ENCODE peak calls at places on chromosomes 3 and 15, in seven cellular contexts. One of them, this sample, is unnamed.

GRCh38 chr3:49803464-49804140 is 541 bp downstream of the INKA1 start:
- DNase-seq in dorsolateral prefrontal cortex: no peak
- DNase-seq in aorta: peak
- DNase-seq in CD4-positive, alpha-beta memory T cell: peak
- DNase-seq in fibroblast of lung: peak
- DNase-seq in neuronal stem cell: peak
- DNase-seq in heart left ventricle: peak
- DNase-seq in this sample: peak

GRCh38 chr3:31536417-31536991 is 3.8 kb downstream of the STT3B start:
- DNase-seq in dorsolateral prefrontal cortex: no peak
- DNase-seq in CD4-positive, alpha-beta memory T cell: no peak
- DNase-seq in neuronal stem cell: no peak
- DNase-seq in fibroblast of lung: peak
- DNase-seq in heart left ventricle: no peak
- DNase-seq in aorta: no peak
- DNase-seq in this sample: no peak

GRCh38 chr3:53254190-53254809 is 1.5 kb downstream of the TKT start:
- DNase-seq in dorsolateral prefrontal cortex: no peak
- DNase-seq in fibroblast of lung: peak
- DNase-seq in heart left ventricle: no peak
- DNase-seq in CD4-positive, alpha-beta memory T cell: no peak
- DNase-seq in aorta: no peak
- DNase-seq in neuronal stem cell: no peak
- DNase-seq in this sample: no peak

GRCh38 chr3:62723636-62724217 is 151.5 kb downstream of the CADPS start:
- DNase-seq in aorta: no peak
- DNase-seq in dorsolateral prefrontal cortex: peak
- DNase-seq in CD4-positive, alpha-beta memory T cell: no peak
- DNase-seq in heart left ventricle: no peak
- DNase-seq in neuronal stem cell: no peak
- DNase-seq in fibroblast of lung: no peak
- DNase-seq in this sample: no peak

GRCh38 chr15:98570119-98570518 is 78.2 kb upstream of the IGF1R start:
- DNase-seq in neuronal stem cell: no peak
- DNase-seq in fibroblast of lung: no peak
- DNase-seq in CD4-positive, alpha-beta memory T cell: no peak
- DNase-seq in heart left ventricle: no peak
- DNase-seq in dorsolateral prefrontal cortex: no peak
- DNase-seq in aorta: no peak
- DNase-seq in this sample: no peak

GRCh38 chr3:45021936-45022335 is 4.2 kb upstream of the CLEC3B start:
- DNase-seq in heart left ventricle: no peak
- DNase-seq in CD4-positive, alpha-beta memory T cell: no peak
- DNase-seq in neuronal stem cell: no peak
- DNase-seq in fibroblast of lung: no peak
- DNase-seq in aorta: no peak
- DNase-seq in dorsolateral prefrontal cortex: no peak
- DNase-seq in this sample: no peak

GRCh38 chr3:52126036-52126435 is 28.2 kb downstream of the POC1A start:
- DNase-seq in neuronal stem cell: no peak
- DNase-seq in CD4-positive, alpha-beta memory T cell: no peak
- DNase-seq in heart left ventricle: peak
- DNase-seq in dorsolateral prefrontal cortex: no peak
- DNase-seq in fibroblast of lung: peak
- DNase-seq in aorta: no peak
- DNase-seq in this sample: peak

GRCh38 chr3:1072040-1072439 is 20.8 kb upstream of the CNTN6 start:
- DNase-seq in neuronal stem cell: no peak
- DNase-seq in dorsolateral prefrontal cortex: no peak
- DNase-seq in fibroblast of lung: no peak
- DNase-seq in heart left ventricle: no peak
- DNase-seq in aorta: no peak
- DNase-seq in CD4-positive, alpha-beta memory T cell: peak
- DNase-seq in this sample: no peak

GRCh38 chr3:37859354-37859753 is 2.3 kb upstream of the CTDSPL start:
- DNase-seq in CD4-positive, alpha-beta memory T cell: no peak
- DNase-seq in fibroblast of lung: no peak
- DNase-seq in neuronal stem cell: no peak
- DNase-seq in dorsolateral prefrontal cortex: no peak
- DNase-seq in aorta: no peak
- DNase-seq in heart left ventricle: no peak
- DNase-seq in this sample: no peak

GRCh38 chr3:96814581-96815567 is at the start of gene EPHA6:
- DNase-seq in heart left ventricle: peak
- DNase-seq in CD4-positive, alpha-beta memory T cell: no peak
- DNase-seq in dorsolateral prefrontal cortex: peak
- DNase-seq in aorta: no peak
- DNase-seq in neuronal stem cell: no peak
- DNase-seq in fibroblast of lung: no peak
- DNase-seq in this sample: peak

GRCh38 chr3:14145236-14145635 is 20.4 kb downstream of the TMEM43 start:
- DNase-seq in heart left ventricle: no peak
- DNase-seq in dorsolateral prefrontal cortex: no peak
- DNase-seq in fibroblast of lung: peak
- DNase-seq in CD4-positive, alpha-beta memory T cell: no peak
- DNase-seq in aorta: no peak
- DNase-seq in neuronal stem cell: no peak
- DNase-seq in this sample: no peak

GRCh38 chr3:61813656-61814055 is 252.3 kb downstream of the PTPRG start:
- DNase-seq in neuronal stem cell: no peak
- DNase-seq in dorsolateral prefrontal cortex: no peak
- DNase-seq in aorta: no peak
- DNase-seq in CD4-positive, alpha-beta memory T cell: no peak
- DNase-seq in heart left ventricle: no peak
- DNase-seq in fibroblast of lung: peak
- DNase-seq in this sample: no peak

GRCh38 chr15:38217181-38217580 is 35.5 kb upstream of the SPRED1 start:
- DNase-seq in aorta: no peak
- DNase-seq in heart left ventricle: no peak
- DNase-seq in CD4-positive, alpha-beta memory T cell: no peak
- DNase-seq in neuronal stem cell: no peak
- DNase-seq in dorsolateral prefrontal cortex: no peak
- DNase-seq in fibroblast of lung: peak
- DNase-seq in this sample: no peak

GRCh38 chr15:76165951-76166350 is 106.2 kb downstream of the TMEM266 start:
- DNase-seq in heart left ventricle: no peak
- DNase-seq in CD4-positive, alpha-beta memory T cell: no peak
- DNase-seq in neuronal stem cell: no peak
- DNase-seq in aorta: no peak
- DNase-seq in fibroblast of lung: no peak
- DNase-seq in dorsolateral prefrontal cortex: no peak
- DNase-seq in this sample: no peak

GRCh38 chr3:81726735-81727134 is 34.7 kb downstream of the GBE1 start:
- DNase-seq in neuronal stem cell: no peak
- DNase-seq in dorsolateral prefrontal cortex: no peak
- DNase-seq in fibroblast of lung: peak
- DNase-seq in aorta: no peak
- DNase-seq in CD4-positive, alpha-beta memory T cell: no peak
- DNase-seq in heart left ventricle: no peak
- DNase-seq in this sample: no peak

GRCh38 chr3:20074226-20075063 is 34.2 kb downstream of the KAT2B start:
- DNase-seq in neuronal stem cell: no peak
- DNase-seq in CD4-positive, alpha-beta memory T cell: no peak
- DNase-seq in aorta: no peak
- DNase-seq in heart left ventricle: no peak
- DNase-seq in dorsolateral prefrontal cortex: no peak
- DNase-seq in fibroblast of lung: peak
- DNase-seq in this sample: no peak

GRCh38 chr3:20072422-20072821 is 32.2 kb downstream of the KAT2B start:
- DNase-seq in fibroblast of lung: no peak
- DNase-seq in CD4-positive, alpha-beta memory T cell: no peak
- DNase-seq in dorsolateral prefrontal cortex: no peak
- DNase-seq in heart left ventricle: no peak
- DNase-seq in aorta: no peak
- DNase-seq in neuronal stem cell: no peak
- DNase-seq in this sample: no peak

GRCh38 chr3:20071182-20071581 is 30.9 kb downstream of the KAT2B start:
- DNase-seq in heart left ventricle: no peak
- DNase-seq in dorsolateral prefrontal cortex: no peak
- DNase-seq in fibroblast of lung: no peak
- DNase-seq in CD4-positive, alpha-beta memory T cell: no peak
- DNase-seq in aorta: no peak
- DNase-seq in neuronal stem cell: no peak
- DNase-seq in this sample: no peak

GRCh38 chr3:20073683-20074082 is 33.4 kb downstream of the KAT2B start:
- DNase-seq in neuronal stem cell: no peak
- DNase-seq in fibroblast of lung: peak
- DNase-seq in dorsolateral prefrontal cortex: no peak
- DNase-seq in aorta: no peak
- DNase-seq in CD4-positive, alpha-beta memory T cell: no peak
- DNase-seq in heart left ventricle: no peak
- DNase-seq in this sample: no peak

GRCh38 chr3:20073068-20073467 is 32.8 kb downstream of the KAT2B start:
- DNase-seq in fibroblast of lung: no peak
- DNase-seq in CD4-positive, alpha-beta memory T cell: no peak
- DNase-seq in neuronal stem cell: no peak
- DNase-seq in aorta: no peak
- DNase-seq in heart left ventricle: no peak
- DNase-seq in dorsolateral prefrontal cortex: no peak
- DNase-seq in this sample: no peak
- H3K27ac ChIP-seq in fibroblast of lung: no peak
- H3K27ac ChIP-seq in CD4-positive, alpha-beta memory T cell: no peak
- H3K27ac ChIP-seq in neuronal stem cell: no peak
- H3K27ac ChIP-seq in aorta: no peak
- H3K27ac ChIP-seq in heart left ventricle: peak
- H3K27ac ChIP-seq in dorsolateral prefrontal cortex: peak
- H3K27ac ChIP-seq in this sample: no peak

GRCh38 chr3:40494698-40495097 is 11.1 kb upstream of the ZNF620 start:
- DNase-seq in neuronal stem cell: no peak
- DNase-seq in fibroblast of lung: no peak
- DNase-seq in dorsolateral prefrontal cortex: no peak
- DNase-seq in aorta: no peak
- DNase-seq in CD4-positive, alpha-beta memory T cell: no peak
- DNase-seq in heart left ventricle: no peak
- DNase-seq in this sample: no peak
- H3K4me3 ChIP-seq in neuronal stem cell: no peak
- H3K4me3 ChIP-seq in fibroblast of lung: no peak
- H3K4me3 ChIP-seq in dorsolateral prefrontal cortex: no peak
- H3K4me3 ChIP-seq in aorta: no peak
- H3K4me3 ChIP-seq in CD4-positive, alpha-beta memory T cell: no peak
- H3K4me3 ChIP-seq in heart left ventricle: no peak
- H3K4me3 ChIP-seq in this sample: no peak

GRCh38 chr3:156803949-156804741 is 22.0 kb upstream of the LEKR1 start:
- DNase-seq in dorsolateral prefrontal cortex: no peak
- DNase-seq in CD4-positive, alpha-beta memory T cell: no peak
- DNase-seq in neuronal stem cell: no peak
- DNase-seq in heart left ventricle: no peak
- DNase-seq in aorta: no peak
- DNase-seq in fibroblast of lung: no peak
- DNase-seq in this sample: no peak
- H3K27ac ChIP-seq in dorsolateral prefrontal cortex: no peak
- H3K27ac ChIP-seq in CD4-positive, alpha-beta memory T cell: no peak
- H3K27ac ChIP-seq in neuronal stem cell: no peak
- H3K27ac ChIP-seq in heart left ventricle: no peak
- H3K27ac ChIP-seq in aorta: no peak
- H3K27ac ChIP-seq in fibroblast of lung: no peak
- H3K27ac ChIP-seq in this sample: no peak

GRCh38 chr3:189294649-189295048 is 122.9 kb downstream of the TPRG1 start:
- DNase-seq in heart left ventricle: no peak
- DNase-seq in neuronal stem cell: no peak
- DNase-seq in fibroblast of lung: no peak
- DNase-seq in dorsolateral prefrontal cortex: no peak
- DNase-seq in CD4-positive, alpha-beta memory T cell: no peak
- DNase-seq in aorta: no peak
- DNase-seq in this sample: no peak

GRCh38 chr3:189286188-189286587 is 114.4 kb downstream of the TPRG1 start:
- DNase-seq in aorta: no peak
- DNase-seq in dorsolateral prefrontal cortex: no peak
- DNase-seq in neuronal stem cell: no peak
- DNase-seq in fibroblast of lung: no peak
- DNase-seq in heart left ventricle: no peak
- DNase-seq in CD4-positive, alpha-beta memory T cell: no peak
- DNase-seq in this sample: no peak

GRCh38 chr3:189292667-189293478 is 121.1 kb downstream of the TPRG1 start:
- DNase-seq in aorta: no peak
- DNase-seq in heart left ventricle: no peak
- DNase-seq in CD4-positive, alpha-beta memory T cell: no peak
- DNase-seq in dorsolateral prefrontal cortex: no peak
- DNase-seq in neuronal stem cell: no peak
- DNase-seq in fibroblast of lung: no peak
- DNase-seq in this sample: no peak

GRCh38 chr3:189288348-189289235 is 116.8 kb downstream of the TPRG1 start:
- DNase-seq in CD4-positive, alpha-beta memory T cell: no peak
- DNase-seq in fibroblast of lung: no peak
- DNase-seq in dorsolateral prefrontal cortex: no peak
- DNase-seq in neuronal stem cell: no peak
- DNase-seq in aorta: no peak
- DNase-seq in heart left ventricle: no peak
- DNase-seq in this sample: no peak

GRCh38 chr3:189289251-189289650 is 117.5 kb downstream of the TPRG1 start:
- DNase-seq in dorsolateral prefrontal cortex: no peak
- DNase-seq in fibroblast of lung: no peak
- DNase-seq in CD4-positive, alpha-beta memory T cell: no peak
- DNase-seq in neuronal stem cell: no peak
- DNase-seq in aorta: no peak
- DNase-seq in heart left ventricle: no peak
- DNase-seq in this sample: no peak
- H3K4me3 ChIP-seq in dorsolateral prefrontal cortex: no peak
- H3K4me3 ChIP-seq in fibroblast of lung: no peak
- H3K4me3 ChIP-seq in CD4-positive, alpha-beta memory T cell: no peak
- H3K4me3 ChIP-seq in neuronal stem cell: no peak
- H3K4me3 ChIP-seq in aorta: no peak
- H3K4me3 ChIP-seq in heart left ventricle: no peak
- H3K4me3 ChIP-seq in this sample: no peak

GRCh38 chr15:63858881-63859280 is 25.1 kb upstream of the HERC1 start:
- DNase-seq in dorsolateral prefrontal cortex: no peak
- DNase-seq in CD4-positive, alpha-beta memory T cell: no peak
- DNase-seq in aorta: peak
- DNase-seq in fibroblast of lung: no peak
- DNase-seq in neuronal stem cell: no peak
- DNase-seq in heart left ventricle: peak
- DNase-seq in this sample: peak

GRCh38 chr15:63858448-63858847 is 24.7 kb upstream of the HERC1 start:
- DNase-seq in neuronal stem cell: no peak
- DNase-seq in fibroblast of lung: no peak
- DNase-seq in CD4-positive, alpha-beta memory T cell: no peak
- DNase-seq in heart left ventricle: no peak
- DNase-seq in dorsolateral prefrontal cortex: no peak
- DNase-seq in aorta: no peak
- DNase-seq in this sample: no peak

GRCh38 chr15:63856711-63857458 is 23.1 kb upstream of the HERC1 start:
- DNase-seq in fibroblast of lung: no peak
- DNase-seq in dorsolateral prefrontal cortex: no peak
- DNase-seq in heart left ventricle: no peak
- DNase-seq in CD4-positive, alpha-beta memory T cell: no peak
- DNase-seq in neuronal stem cell: no peak
- DNase-seq in aorta: no peak
- DNase-seq in this sample: no peak

GRCh38 chr15:63857459-63857856 is 23.7 kb upstream of the HERC1 start:
- DNase-seq in dorsolateral prefrontal cortex: no peak
- DNase-seq in aorta: no peak
- DNase-seq in fibroblast of lung: no peak
- DNase-seq in heart left ventricle: peak
- DNase-seq in neuronal stem cell: no peak
- DNase-seq in CD4-positive, alpha-beta memory T cell: no peak
- DNase-seq in this sample: no peak

DNA sequence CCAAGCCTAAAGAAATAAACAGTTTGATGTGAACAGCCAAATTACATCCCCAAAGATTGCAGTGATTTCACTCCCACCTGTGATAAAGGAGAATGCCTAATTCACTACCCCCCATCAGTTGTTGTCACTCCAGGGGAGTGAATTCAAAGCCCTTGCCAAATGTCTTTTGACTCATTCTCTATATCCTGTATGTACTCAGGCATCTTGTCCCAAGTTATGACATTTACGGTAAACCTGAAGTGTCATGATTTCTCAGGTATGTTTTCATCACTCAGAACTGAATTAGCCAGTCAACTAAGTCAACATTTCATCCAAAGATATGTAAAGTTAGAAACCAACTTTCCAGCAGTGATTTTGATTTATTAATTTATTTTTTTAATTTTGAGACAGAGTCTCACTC is 22.0 kb upstream of the HERC1 start:
- DNase-seq in heart left ventricle: no peak
- DNase-seq in CD4-positive, alpha-beta memory T cell: no peak
- DNase-seq in fibroblast of lung: no peak
- DNase-seq in dorsolateral prefrontal cortex: no peak
- DNase-seq in neuronal stem cell: no peak
- DNase-seq in aorta: no peak
- DNase-seq in this sample: no peak
- H3K27ac ChIP-seq in heart left ventricle: no peak
- H3K27ac ChIP-seq in CD4-positive, alpha-beta memory T cell: no peak
- H3K27ac ChIP-seq in fibroblast of lung: no peak
- H3K27ac ChIP-seq in dorsolateral prefrontal cortex: no peak
- H3K27ac ChIP-seq in neuronal stem cell: no peak
- H3K27ac ChIP-seq in aorta: no peak
- H3K27ac ChIP-seq in this sample: no peak